ENCODE peak calls at places on chromosomes 3 and 15, in nine cellular contexts. One of them, this sample, is unnamed.

GRCh38 chr3:108208831-108209230 is 13.4 kb downstream of the IFT57 start:
- DNase-seq in HT1080: no peak
- DNase-seq in lower leg skin: no peak
- DNase-seq in effector memory CD4-positive, alpha-beta T cell: no peak
- DNase-seq in amniotic stem cell: no peak
- DNase-seq in iPS-NIHi11: no peak
- DNase-seq in frontal cortex: no peak
- DNase-seq in caudate nucleus: no peak
- DNase-seq in H7: no peak
- DNase-seq in this sample: no peak

GRCh38 chr3:123877965-123878364 is 6.2 kb downstream of the MYLK start:
- DNase-seq in HT1080: no peak
- DNase-seq in lower leg skin: no peak
- DNase-seq in effector memory CD4-positive, alpha-beta T cell: no peak
- DNase-seq in amniotic stem cell: no peak
- DNase-seq in iPS-NIHi11: no peak
- DNase-seq in frontal cortex: no peak
- DNase-seq in caudate nucleus: no peak
- DNase-seq in H7: no peak
- DNase-seq in this sample: no peak

GRCh38 chr15:40334941-40335795 is 5.6 kb downstream of the CCDC9B start:
- DNase-seq in HT1080: no peak
- DNase-seq in lower leg skin: peak
- DNase-seq in effector memory CD4-positive, alpha-beta T cell: no peak
- DNase-seq in amniotic stem cell: no peak
- DNase-seq in iPS-NIHi11: no peak
- DNase-seq in frontal cortex: no peak
- DNase-seq in caudate nucleus: no peak
- DNase-seq in H7: peak
- DNase-seq in this sample: no peak

GRCh38 chr3:194379651-194380050 is 10.1 kb upstream of the LRRC15 start:
- DNase-seq in HT1080: no peak
- DNase-seq in lower leg skin: no peak
- DNase-seq in effector memory CD4-positive, alpha-beta T cell: no peak
- DNase-seq in amniotic stem cell: no peak
- DNase-seq in iPS-NIHi11: no peak
- DNase-seq in frontal cortex: no peak
- DNase-seq in caudate nucleus: no peak
- DNase-seq in H7: no peak
- DNase-seq in this sample: no peak

GRCh38 chr3:13494463-13495350 is 14.6 kb downstream of the HDAC11 start:
- DNase-seq in HT1080: no peak
- DNase-seq in lower leg skin: no peak
- DNase-seq in effector memory CD4-positive, alpha-beta T cell: no peak
- DNase-seq in amniotic stem cell: no peak
- DNase-seq in iPS-NIHi11: no peak
- DNase-seq in frontal cortex: peak
- DNase-seq in caudate nucleus: peak
- DNase-seq in H7: peak
- DNase-seq in this sample: peak

GRCh38 chr15:58632789-58633188 is 116.7 kb downstream of the ADAM10 start:
- DNase-seq in HT1080: no peak
- DNase-seq in lower leg skin: no peak
- DNase-seq in effector memory CD4-positive, alpha-beta T cell: no peak
- DNase-seq in amniotic stem cell: no peak
- DNase-seq in iPS-NIHi11: no peak
- DNase-seq in frontal cortex: no peak
- DNase-seq in caudate nucleus: no peak
- DNase-seq in H7: no peak
- DNase-seq in this sample: no peak

GRCh38 chr3:9884555-9885165 is 4.6 kb upstream of the CIDEC start:
- DNase-seq in HT1080: peak
- DNase-seq in lower leg skin: no peak
- DNase-seq in effector memory CD4-positive, alpha-beta T cell: no peak
- DNase-seq in amniotic stem cell: peak
- DNase-seq in iPS-NIHi11: no peak
- DNase-seq in frontal cortex: no peak
- DNase-seq in caudate nucleus: no peak
- DNase-seq in H7: no peak
- DNase-seq in this sample: no peak

GRCh38 chr3:108608750-108609149 is 19.2 kb downstream of the DZIP3 start:
- DNase-seq in HT1080: no peak
- DNase-seq in lower leg skin: no peak
- DNase-seq in effector memory CD4-positive, alpha-beta T cell: no peak
- DNase-seq in amniotic stem cell: no peak
- DNase-seq in iPS-NIHi11: no peak
- DNase-seq in frontal cortex: no peak
- DNase-seq in caudate nucleus: no peak
- DNase-seq in H7: peak
- DNase-seq in this sample: peak

GRCh38 chr3:23170306-23170705 is 32.8 kb upstream of the UBE2E2 start:
- DNase-seq in HT1080: no peak
- DNase-seq in lower leg skin: no peak
- DNase-seq in effector memory CD4-positive, alpha-beta T cell: no peak
- DNase-seq in amniotic stem cell: no peak
- DNase-seq in iPS-NIHi11: no peak
- DNase-seq in frontal cortex: no peak
- DNase-seq in caudate nucleus: no peak
- DNase-seq in H7: no peak
- DNase-seq in this sample: no peak

GRCh38 chr3:65052101-65052500 is 364.3 kb upstream of the ADAMTS9 start:
- DNase-seq in HT1080: peak
- DNase-seq in lower leg skin: no peak
- DNase-seq in effector memory CD4-positive, alpha-beta T cell: no peak
- DNase-seq in amniotic stem cell: no peak
- DNase-seq in iPS-NIHi11: no peak
- DNase-seq in frontal cortex: no peak
- DNase-seq in caudate nucleus: no peak
- DNase-seq in H7: no peak
- DNase-seq in this sample: no peak

GRCh38 chr3:63972987-63973386 is 50.3 kb downstream of the PSMD6 start:
- DNase-seq in HT1080: no peak
- DNase-seq in lower leg skin: no peak
- DNase-seq in effector memory CD4-positive, alpha-beta T cell: no peak
- DNase-seq in amniotic stem cell: no peak
- DNase-seq in iPS-NIHi11: no peak
- DNase-seq in frontal cortex: no peak
- DNase-seq in caudate nucleus: no peak
- DNase-seq in H7: no peak
- DNase-seq in this sample: no peak

This sample was measured in WTC11.